ENCODE peak calls at places on chromosomes 5 and 9, in seven cellular contexts. One of them, this sample, is unnamed. For H3K4me1, the result is how much of the 10 kb centered on the place peaks cover.

GRCh38 chr5:41617843-41618515 is 107.6 kb upstream of the PLCXD3 start:
- DNase-seq in DND-41: no peak
- DNase-seq in CD8-positive, alpha-beta T cell: no peak
- DNase-seq in tibial artery: peak
- DNase-seq in pancreas: no peak
- DNase-seq in OCI-LY7: no peak
- DNase-seq in body of pancreas: no peak
- DNase-seq in this sample: no peak

GRCh38 chr5:174951151-174951780 is 226.9 kb downstream of the MSX2 start:
- DNase-seq in DND-41: peak
- DNase-seq in CD8-positive, alpha-beta T cell: peak
- DNase-seq in tibial artery: peak
- DNase-seq in pancreas: peak
- DNase-seq in OCI-LY7: peak
- DNase-seq in body of pancreas: peak
- DNase-seq in this sample: no peak

GRCh38 chr9:110753734-110754231 is 85.2 kb downstream of the MUSK start:
- DNase-seq in DND-41: no peak
- DNase-seq in CD8-positive, alpha-beta T cell: no peak
- DNase-seq in tibial artery: no peak
- DNase-seq in pancreas: no peak
- DNase-seq in OCI-LY7: no peak
- DNase-seq in body of pancreas: no peak
- DNase-seq in this sample: no peak

GRCh38 chr9:108296056-108296455 is 559.7 kb downstream of the ACTL7B start:
- DNase-seq in DND-41: no peak
- DNase-seq in CD8-positive, alpha-beta T cell: no peak
- DNase-seq in tibial artery: no peak
- DNase-seq in pancreas: no peak
- DNase-seq in OCI-LY7: no peak
- DNase-seq in body of pancreas: no peak
- DNase-seq in this sample: no peak

GRCh38 chr9:3525088-3525835 is 539 bp downstream of the RFX3 start:
- DNase-seq in DND-41: no peak
- DNase-seq in CD8-positive, alpha-beta T cell: no peak
- DNase-seq in tibial artery: no peak
- DNase-seq in pancreas: peak
- DNase-seq in OCI-LY7: no peak
- DNase-seq in body of pancreas: no peak
- DNase-seq in this sample: no peak

GRCh38 chr9:89745601-89746376 is 141.0 kb downstream of the GADD45G start:
- DNase-seq in DND-41: no peak
- DNase-seq in CD8-positive, alpha-beta T cell: no peak
- DNase-seq in tibial artery: no peak
- DNase-seq in pancreas: no peak
- DNase-seq in OCI-LY7: peak
- DNase-seq in body of pancreas: no peak
- DNase-seq in this sample: no peak

GRCh38 chr9:91071185-91071990 is 269.8 kb downstream of the SYK start:
- DNase-seq in DND-41: no peak
- DNase-seq in CD8-positive, alpha-beta T cell: no peak
- DNase-seq in tibial artery: no peak
- DNase-seq in pancreas: no peak
- DNase-seq in OCI-LY7: no peak
- DNase-seq in body of pancreas: no peak
- DNase-seq in this sample: peak

GRCh38 chr5:127536687-127537086 is 19.2 kb downstream of the PRRC1 start:
- DNase-seq in DND-41: no peak
- DNase-seq in CD8-positive, alpha-beta T cell: no peak
- DNase-seq in tibial artery: no peak
- DNase-seq in pancreas: no peak
- DNase-seq in OCI-LY7: peak
- DNase-seq in body of pancreas: no peak
- DNase-seq in this sample: no peak

GRCh38 chr5:36177154-36177553 is 25.2 kb downstream of the SKP2 start:
- DNase-seq in DND-41: no peak
- DNase-seq in CD8-positive, alpha-beta T cell: no peak
- DNase-seq in tibial artery: no peak
- DNase-seq in pancreas: no peak
- DNase-seq in OCI-LY7: peak
- DNase-seq in body of pancreas: no peak
- DNase-seq in this sample: no peak

DNA sequence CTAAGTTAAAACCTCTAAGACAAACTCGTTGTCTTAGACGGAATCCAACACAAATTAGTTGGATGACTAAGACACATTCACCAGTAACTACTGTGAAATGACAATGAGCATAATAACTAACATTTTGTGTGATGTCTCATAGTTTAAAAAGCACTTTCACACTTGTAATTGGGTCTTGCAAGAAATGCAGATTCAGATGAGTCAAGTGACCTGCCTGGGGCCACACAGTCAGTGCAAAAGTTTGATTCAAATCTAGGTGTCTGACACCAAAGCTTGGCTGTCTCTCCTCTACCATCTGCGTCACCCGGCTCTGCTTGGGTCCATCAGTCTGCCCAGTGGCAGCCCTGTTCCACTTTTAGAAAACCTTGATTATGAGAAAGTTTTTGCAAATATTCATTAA is 143.7 kb downstream of the TTLL11 start:
- DNase-seq in DND-41: no peak
- DNase-seq in CD8-positive, alpha-beta T cell: no peak
- DNase-seq in tibial artery: no peak
- DNase-seq in pancreas: no peak
- DNase-seq in OCI-LY7: no peak
- DNase-seq in body of pancreas: no peak
- DNase-seq in this sample: no peak
- H3K4me1 ChIP-seq in DND-41: under half
- H3K4me1 ChIP-seq in CD8-positive, alpha-beta T cell: under half
- H3K4me1 ChIP-seq in tibial artery: under half
- H3K4me1 ChIP-seq in pancreas: under half
- H3K4me1 ChIP-seq in OCI-LY7: half or more
- H3K4me1 ChIP-seq in body of pancreas: under half
- H3K4me1 ChIP-seq in this sample: under half

DNA sequence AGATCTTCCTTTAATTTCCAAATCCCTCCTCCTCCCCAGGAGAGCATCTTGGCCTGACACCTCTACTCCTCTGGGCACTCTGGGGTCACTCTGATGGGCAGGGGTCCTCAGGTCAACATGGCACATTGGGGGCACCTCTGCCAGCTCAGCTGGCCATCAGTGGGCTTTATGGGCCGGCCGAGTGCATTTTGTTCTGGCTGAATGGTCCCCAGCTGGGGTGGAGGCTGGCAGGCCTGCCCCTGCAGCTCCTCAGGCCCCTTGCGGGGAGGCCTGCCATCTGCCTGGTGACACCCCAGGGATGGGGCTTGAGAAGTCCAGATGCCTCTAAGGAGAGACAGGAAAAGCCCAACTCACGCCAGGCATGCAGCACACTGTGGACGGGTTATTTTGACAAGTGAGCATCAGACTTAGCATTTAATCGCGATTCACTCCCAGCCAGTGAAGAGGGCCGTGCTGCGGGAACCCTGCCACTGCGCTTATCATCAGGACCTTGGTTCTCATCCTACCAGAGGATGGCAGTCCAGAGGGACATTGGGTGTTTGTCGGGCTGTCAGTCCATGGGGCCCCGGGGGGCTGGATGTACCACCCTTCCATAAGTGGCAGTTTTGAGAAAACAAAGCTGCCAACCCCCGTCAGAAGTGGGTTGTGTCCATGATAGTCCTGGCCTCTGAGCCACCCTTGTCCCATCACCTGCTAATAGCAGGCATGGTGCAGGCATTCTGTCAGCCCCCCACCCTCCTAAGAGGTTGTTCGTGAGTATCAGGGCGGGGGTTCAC is 21.7 kb downstream of the PHF2 start:
- DNase-seq in DND-41: no peak
- DNase-seq in CD8-positive, alpha-beta T cell: no peak
- DNase-seq in tibial artery: peak
- DNase-seq in pancreas: no peak
- DNase-seq in OCI-LY7: no peak
- DNase-seq in body of pancreas: no peak
- DNase-seq in this sample: no peak
- H3K4me3 ChIP-seq in DND-41: no peak
- H3K4me3 ChIP-seq in CD8-positive, alpha-beta T cell: peak
- H3K4me3 ChIP-seq in tibial artery: no peak
- H3K4me3 ChIP-seq in pancreas: no peak
- H3K4me3 ChIP-seq in OCI-LY7: no peak
- H3K4me3 ChIP-seq in body of pancreas: no peak
- H3K4me3 ChIP-seq in this sample: no peak

DNA sequence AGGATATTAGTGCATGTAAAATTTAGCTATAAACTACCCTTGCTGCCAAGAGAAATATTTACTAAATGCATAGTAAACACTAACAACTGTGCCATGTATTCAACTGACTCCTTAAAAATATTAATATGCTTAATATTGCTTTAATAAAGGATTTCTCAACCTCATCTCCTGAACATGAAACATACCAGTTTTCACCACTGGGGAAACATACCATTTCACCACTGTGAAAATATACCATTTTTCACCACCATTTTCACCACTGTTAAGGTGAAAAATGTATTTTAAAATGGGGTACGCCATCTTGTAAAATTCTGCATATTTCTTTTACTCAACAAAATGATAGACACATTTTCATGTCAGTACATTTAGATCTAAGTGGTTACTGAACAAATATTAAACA is 4.5 kb downstream of the RAB14 start:
- DNase-seq in DND-41: no peak
- DNase-seq in CD8-positive, alpha-beta T cell: no peak
- DNase-seq in tibial artery: no peak
- DNase-seq in pancreas: no peak
- DNase-seq in OCI-LY7: no peak
- DNase-seq in body of pancreas: no peak
- DNase-seq in this sample: no peak
- TF ChIP-seq CTCF in DND-41: no peak
- TF ChIP-seq CTCF in CD8-positive, alpha-beta T cell: no peak
- TF ChIP-seq CTCF in tibial artery: no peak
- TF ChIP-seq CTCF in pancreas: peak
- TF ChIP-seq CTCF in OCI-LY7: peak
- TF ChIP-seq CTCF in body of pancreas: no peak
- TF ChIP-seq CTCF in this sample: no peak

DNA sequence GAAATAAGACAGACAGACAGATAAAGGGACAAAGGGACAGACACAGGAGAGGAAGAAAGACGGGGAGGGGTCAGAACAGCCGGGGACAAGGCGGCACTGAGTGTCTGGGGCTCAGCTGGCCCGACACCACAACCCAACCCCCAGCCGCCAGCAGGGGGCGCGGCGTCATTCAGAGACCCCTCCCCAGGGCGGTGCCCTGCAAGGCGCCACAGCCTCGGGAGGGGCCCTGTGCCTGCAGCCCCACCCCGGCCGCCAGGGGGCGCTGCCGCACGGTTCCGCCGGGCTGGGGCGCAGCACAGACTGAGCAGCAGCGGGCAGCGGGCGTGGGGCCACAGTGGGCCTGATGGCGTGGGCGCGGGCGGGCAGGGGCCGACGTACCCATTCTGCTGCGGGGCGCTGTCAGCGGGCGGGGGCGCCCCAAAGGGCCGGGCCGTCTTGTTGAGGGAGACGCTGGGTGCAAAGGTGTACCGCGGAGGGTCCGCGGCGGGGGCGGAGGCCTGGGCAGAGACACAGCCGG is 5.9 kb downstream of the PDLIM7 start:
- DNase-seq in DND-41: peak
- DNase-seq in CD8-positive, alpha-beta T cell: no peak
- DNase-seq in tibial artery: peak
- DNase-seq in pancreas: no peak
- DNase-seq in OCI-LY7: peak
- DNase-seq in body of pancreas: no peak
- DNase-seq in this sample: no peak
- H3K4me1 ChIP-seq in DND-41: under half
- H3K4me1 ChIP-seq in CD8-positive, alpha-beta T cell: under half
- H3K4me1 ChIP-seq in tibial artery: half or more
- H3K4me1 ChIP-seq in pancreas: under half
- H3K4me1 ChIP-seq in OCI-LY7: under half
- H3K4me1 ChIP-seq in body of pancreas: under half
- H3K4me1 ChIP-seq in this sample: under half

GRCh38 chr9:95733687-95734659 is 141.5 kb upstream of the ERCC6L2 start:
- DNase-seq in DND-41: no peak
- DNase-seq in CD8-positive, alpha-beta T cell: no peak
- DNase-seq in tibial artery: no peak
- DNase-seq in pancreas: no peak
- DNase-seq in OCI-LY7: no peak
- DNase-seq in body of pancreas: no peak
- DNase-seq in this sample: no peak
- H3K4me3 ChIP-seq in DND-41: no peak
- H3K4me3 ChIP-seq in CD8-positive, alpha-beta T cell: no peak
- H3K4me3 ChIP-seq in tibial artery: no peak
- H3K4me3 ChIP-seq in pancreas: no peak
- H3K4me3 ChIP-seq in OCI-LY7: no peak
- H3K4me3 ChIP-seq in body of pancreas: no peak
- H3K4me3 ChIP-seq in this sample: no peak

GRCh38 chr9:126347911-126348760 is 21.5 kb downstream of the MVB12B start:
- DNase-seq in DND-41: no peak
- DNase-seq in CD8-positive, alpha-beta T cell: no peak
- DNase-seq in tibial artery: no peak
- DNase-seq in pancreas: no peak
- DNase-seq in OCI-LY7: peak
- DNase-seq in body of pancreas: no peak
- DNase-seq in this sample: peak
- TF ChIP-seq CTCF in DND-41: no peak
- TF ChIP-seq CTCF in CD8-positive, alpha-beta T cell: no peak
- TF ChIP-seq CTCF in tibial artery: no peak
- TF ChIP-seq CTCF in pancreas: no peak
- TF ChIP-seq CTCF in OCI-LY7: no peak
- TF ChIP-seq CTCF in body of pancreas: no peak
- TF ChIP-seq CTCF in this sample: no peak

DNA sequence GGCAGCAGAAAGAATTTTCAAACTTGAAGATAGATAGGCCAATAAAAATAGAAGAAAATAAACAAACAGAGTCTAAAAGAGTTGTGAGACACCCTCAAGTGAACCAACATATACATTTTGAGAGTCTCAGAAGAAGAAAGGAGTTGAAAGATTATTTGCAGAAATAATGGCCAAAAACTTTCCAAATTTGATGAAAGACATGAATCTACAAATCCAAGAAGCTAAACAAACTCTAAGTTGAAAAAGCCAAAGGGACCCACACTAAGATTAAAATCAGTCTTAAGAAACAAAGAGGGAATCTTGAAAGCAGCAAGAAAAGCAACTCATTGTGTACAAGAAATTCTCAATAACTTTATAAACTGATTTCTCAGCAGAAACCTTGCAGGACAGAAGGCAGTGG is 137.0 kb downstream of the SAXO1 start:
- DNase-seq in DND-41: no peak
- DNase-seq in CD8-positive, alpha-beta T cell: no peak
- DNase-seq in tibial artery: no peak
- DNase-seq in pancreas: no peak
- DNase-seq in OCI-LY7: no peak
- DNase-seq in body of pancreas: no peak
- DNase-seq in this sample: no peak
- H3K4me1 ChIP-seq in DND-41: under half
- H3K4me1 ChIP-seq in CD8-positive, alpha-beta T cell: under half
- H3K4me1 ChIP-seq in tibial artery: under half
- H3K4me1 ChIP-seq in pancreas: under half
- H3K4me1 ChIP-seq in OCI-LY7: under half
- H3K4me1 ChIP-seq in body of pancreas: under half
- H3K4me1 ChIP-seq in this sample: under half

DNA sequence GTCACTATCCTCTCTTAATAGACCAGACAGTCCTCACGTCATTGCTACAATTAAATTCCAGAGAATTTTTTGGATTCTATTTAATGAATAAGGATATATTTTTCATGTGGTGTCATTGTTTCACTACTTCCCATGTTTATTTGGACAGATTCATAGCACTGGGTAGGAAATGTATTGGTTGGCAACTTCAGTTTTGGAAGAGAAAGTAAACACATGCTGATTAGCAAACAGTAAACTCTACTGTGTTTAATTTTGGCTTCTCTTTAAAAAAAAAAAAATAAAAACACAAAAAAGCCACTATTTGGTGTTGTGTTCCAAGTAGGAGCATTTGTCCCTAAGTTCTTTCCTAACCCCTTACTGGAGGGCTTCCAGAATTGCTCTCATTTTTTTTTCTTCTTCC is 77.4 kb downstream of the NFIB start:
- DNase-seq in DND-41: no peak
- DNase-seq in CD8-positive, alpha-beta T cell: no peak
- DNase-seq in tibial artery: no peak
- DNase-seq in pancreas: no peak
- DNase-seq in OCI-LY7: no peak
- DNase-seq in body of pancreas: no peak
- DNase-seq in this sample: no peak
- H3K4me3 ChIP-seq in DND-41: no peak
- H3K4me3 ChIP-seq in CD8-positive, alpha-beta T cell: no peak
- H3K4me3 ChIP-seq in tibial artery: no peak
- H3K4me3 ChIP-seq in pancreas: no peak
- H3K4me3 ChIP-seq in OCI-LY7: no peak
- H3K4me3 ChIP-seq in body of pancreas: no peak
- H3K4me3 ChIP-seq in this sample: no peak

This sample was measured in upper lobe of left lung.